ENCODE peak calls at places on chromosomes 11 and 22, in six cellular contexts. One of them, this sample, is unnamed.

GRCh38 chr22:24157783-24158170 is 23.5 kb upstream of the SUSD2 start:
- DNase-seq in A549: no peak
- DNase-seq in brain microvascular endothelial cell: no peak
- DNase-seq in NCI-H187 treated with DMSO at 0.1 percent for 48 hours: no peak
- DNase-seq in sciatic nerve: no peak
- DNase-seq in naive thymus-derived CD8-positive, alpha-beta T cell: no peak
- DNase-seq in this sample: no peak

GRCh38 chr11:86182976-86183584 is 61.5 kb upstream of the EED start:
- DNase-seq in NCI-H187 treated with DMSO at 0.1 percent for 48 hours: no peak
- DNase-seq in sciatic nerve: no peak
- DNase-seq in brain microvascular endothelial cell: no peak
- DNase-seq in naive thymus-derived CD8-positive, alpha-beta T cell: no peak
- DNase-seq in A549: peak
- DNase-seq in this sample: no peak

GRCh38 chr22:27620367-27621154 is 181.0 kb downstream of the MN1 start:
- DNase-seq in A549: peak
- DNase-seq in brain microvascular endothelial cell: no peak
- DNase-seq in NCI-H187 treated with DMSO at 0.1 percent for 48 hours: no peak
- DNase-seq in naive thymus-derived CD8-positive, alpha-beta T cell: no peak
- DNase-seq in sciatic nerve: no peak
- DNase-seq in this sample: no peak

GRCh38 chr11:130131957-130132850 is 27.4 kb upstream of the ST14 start:
- DNase-seq in sciatic nerve: no peak
- DNase-seq in NCI-H187 treated with DMSO at 0.1 percent for 48 hours: no peak
- DNase-seq in A549: peak
- DNase-seq in naive thymus-derived CD8-positive, alpha-beta T cell: peak
- DNase-seq in brain microvascular endothelial cell: peak
- DNase-seq in this sample: no peak

GRCh38 chr11:19025799-19026406 is 34.6 kb downstream of the MRGPRX2 start:
- DNase-seq in sciatic nerve: no peak
- DNase-seq in A549: no peak
- DNase-seq in naive thymus-derived CD8-positive, alpha-beta T cell: no peak
- DNase-seq in NCI-H187 treated with DMSO at 0.1 percent for 48 hours: no peak
- DNase-seq in brain microvascular endothelial cell: no peak
- DNase-seq in this sample: no peak

GRCh38 chr11:129992161-129992944 is 10.3 kb downstream of the PRDM10 start:
- DNase-seq in brain microvascular endothelial cell: no peak
- DNase-seq in NCI-H187 treated with DMSO at 0.1 percent for 48 hours: peak
- DNase-seq in sciatic nerve: no peak
- DNase-seq in naive thymus-derived CD8-positive, alpha-beta T cell: peak
- DNase-seq in A549: peak
- DNase-seq in this sample: no peak

GRCh38 chr11:130719516-130719915 is 196.8 kb downstream of the SNX19 start:
- DNase-seq in sciatic nerve: no peak
- DNase-seq in naive thymus-derived CD8-positive, alpha-beta T cell: no peak
- DNase-seq in brain microvascular endothelial cell: peak
- DNase-seq in A549: no peak
- DNase-seq in NCI-H187 treated with DMSO at 0.1 percent for 48 hours: no peak
- DNase-seq in this sample: no peak

GRCh38 chr11:60910711-60911366 is 3.1 kb upstream of the TMEM109 start:
- DNase-seq in naive thymus-derived CD8-positive, alpha-beta T cell: no peak
- DNase-seq in A549: no peak
- DNase-seq in brain microvascular endothelial cell: no peak
- DNase-seq in sciatic nerve: no peak
- DNase-seq in NCI-H187 treated with DMSO at 0.1 percent for 48 hours: no peak
- DNase-seq in this sample: no peak

GRCh38 chr11:748007-748359 is 719 bp downstream of the TALDO1 start:
- DNase-seq in sciatic nerve: no peak
- DNase-seq in naive thymus-derived CD8-positive, alpha-beta T cell: no peak
- DNase-seq in NCI-H187 treated with DMSO at 0.1 percent for 48 hours: no peak
- DNase-seq in brain microvascular endothelial cell: no peak
- DNase-seq in A549: no peak
- DNase-seq in this sample: no peak

GRCh38 chr11:19934828-19935259 is 222.2 kb downstream of the NAV2 start:
- DNase-seq in sciatic nerve: no peak
- DNase-seq in naive thymus-derived CD8-positive, alpha-beta T cell: no peak
- DNase-seq in brain microvascular endothelial cell: peak
- DNase-seq in A549: no peak
- DNase-seq in NCI-H187 treated with DMSO at 0.1 percent for 48 hours: no peak
- DNase-seq in this sample: no peak

GRCh38 chr11:46461461-46461927 is 69.9 kb upstream of the CHRM4 start:
- DNase-seq in sciatic nerve: no peak
- DNase-seq in A549: no peak
- DNase-seq in naive thymus-derived CD8-positive, alpha-beta T cell: no peak
- DNase-seq in NCI-H187 treated with DMSO at 0.1 percent for 48 hours: no peak
- DNase-seq in brain microvascular endothelial cell: no peak
- DNase-seq in this sample: no peak

GRCh38 chr11:76653674-76654309 is 16.8 kb downstream of the LRRC32 start:
- DNase-seq in A549: no peak
- DNase-seq in brain microvascular endothelial cell: no peak
- DNase-seq in naive thymus-derived CD8-positive, alpha-beta T cell: no peak
- DNase-seq in sciatic nerve: peak
- DNase-seq in NCI-H187 treated with DMSO at 0.1 percent for 48 hours: no peak
- DNase-seq in this sample: peak

GRCh38 chr11:64842851-64843841 is 1.3 kb downstream of the CDC42BPG start:
- DNase-seq in sciatic nerve: no peak
- DNase-seq in naive thymus-derived CD8-positive, alpha-beta T cell: no peak
- DNase-seq in A549: peak
- DNase-seq in brain microvascular endothelial cell: no peak
- DNase-seq in NCI-H187 treated with DMSO at 0.1 percent for 48 hours: no peak
- DNase-seq in this sample: peak

GRCh38 chr11:128981254-128981653 is 38.6 kb upstream of the TP53AIP1 start:
- DNase-seq in A549: no peak
- DNase-seq in sciatic nerve: no peak
- DNase-seq in brain microvascular endothelial cell: no peak
- DNase-seq in naive thymus-derived CD8-positive, alpha-beta T cell: no peak
- DNase-seq in NCI-H187 treated with DMSO at 0.1 percent for 48 hours: no peak
- DNase-seq in this sample: no peak

GRCh38 chr11:129608711-129609110 is 206.9 kb upstream of the TMEM45B start:
- DNase-seq in NCI-H187 treated with DMSO at 0.1 percent for 48 hours: no peak
- DNase-seq in naive thymus-derived CD8-positive, alpha-beta T cell: no peak
- DNase-seq in brain microvascular endothelial cell: no peak
- DNase-seq in sciatic nerve: no peak
- DNase-seq in A549: no peak
- DNase-seq in this sample: no peak

GRCh38 chr22:33519140-33519973 is 400.9 kb downstream of the LARGE1 start:
- DNase-seq in naive thymus-derived CD8-positive, alpha-beta T cell: no peak
- DNase-seq in A549: peak
- DNase-seq in sciatic nerve: no peak
- DNase-seq in NCI-H187 treated with DMSO at 0.1 percent for 48 hours: no peak
- DNase-seq in brain microvascular endothelial cell: peak
- DNase-seq in this sample: no peak

GRCh38 chr11:65505434-65506315 is 6.8 kb downstream of the MALAT1 start:
- DNase-seq in A549: peak
- DNase-seq in NCI-H187 treated with DMSO at 0.1 percent for 48 hours: no peak
- DNase-seq in brain microvascular endothelial cell: peak
- DNase-seq in sciatic nerve: peak
- DNase-seq in naive thymus-derived CD8-positive, alpha-beta T cell: no peak
- DNase-seq in this sample: no peak

GRCh38 chr22:23102776-23103175 is 32.5 kb downstream of the GNAZ start:
- DNase-seq in naive thymus-derived CD8-positive, alpha-beta T cell: no peak
- DNase-seq in NCI-H187 treated with DMSO at 0.1 percent for 48 hours: no peak
- DNase-seq in A549: no peak
- DNase-seq in brain microvascular endothelial cell: no peak
- DNase-seq in sciatic nerve: no peak
- DNase-seq in this sample: no peak

GRCh38 chr11:104905271-104905670 is 7.0 kb upstream of the CASP12 start:
- DNase-seq in naive thymus-derived CD8-positive, alpha-beta T cell: no peak
- DNase-seq in brain microvascular endothelial cell: no peak
- DNase-seq in A549: peak
- DNase-seq in sciatic nerve: no peak
- DNase-seq in NCI-H187 treated with DMSO at 0.1 percent for 48 hours: no peak
- DNase-seq in this sample: no peak

GRCh38 chr11:15710593-15711260 is 596.0 kb downstream of the INSC start:
- DNase-seq in brain microvascular endothelial cell: no peak
- DNase-seq in sciatic nerve: no peak
- DNase-seq in A549: no peak
- DNase-seq in NCI-H187 treated with DMSO at 0.1 percent for 48 hours: peak
- DNase-seq in naive thymus-derived CD8-positive, alpha-beta T cell: no peak
- DNase-seq in this sample: no peak

GRCh38 chr11:75777461-75778110 is 9.0 kb downstream of the DGAT2 start:
- DNase-seq in naive thymus-derived CD8-positive, alpha-beta T cell: no peak
- DNase-seq in sciatic nerve: no peak
- DNase-seq in NCI-H187 treated with DMSO at 0.1 percent for 48 hours: no peak
- DNase-seq in A549: no peak
- DNase-seq in brain microvascular endothelial cell: no peak
- DNase-seq in this sample: no peak

GRCh38 chr11:118212781-118213565 is 11.8 kb downstream of the JAML start:
- DNase-seq in naive thymus-derived CD8-positive, alpha-beta T cell: no peak
- DNase-seq in A549: no peak
- DNase-seq in NCI-H187 treated with DMSO at 0.1 percent for 48 hours: no peak
- DNase-seq in brain microvascular endothelial cell: no peak
- DNase-seq in sciatic nerve: no peak
- DNase-seq in this sample: no peak

GRCh38 chr11:1959786-1960185 is 12.7 kb downstream of the MRPL23 start:
- DNase-seq in sciatic nerve: no peak
- DNase-seq in naive thymus-derived CD8-positive, alpha-beta T cell: no peak
- DNase-seq in brain microvascular endothelial cell: no peak
- DNase-seq in NCI-H187 treated with DMSO at 0.1 percent for 48 hours: no peak
- DNase-seq in A549: no peak
- DNase-seq in this sample: peak

GRCh38 chr22:46710842-46711241 is 27.2 kb downstream of the CERK start:
- DNase-seq in naive thymus-derived CD8-positive, alpha-beta T cell: no peak
- DNase-seq in brain microvascular endothelial cell: no peak
- DNase-seq in sciatic nerve: no peak
- DNase-seq in A549: no peak
- DNase-seq in NCI-H187 treated with DMSO at 0.1 percent for 48 hours: no peak
- DNase-seq in this sample: no peak

GRCh38 chr11:62747475-62748160 is 6.3 kb downstream of the ZBTB3 start:
- DNase-seq in A549: no peak
- DNase-seq in NCI-H187 treated with DMSO at 0.1 percent for 48 hours: no peak
- DNase-seq in brain microvascular endothelial cell: no peak
- DNase-seq in naive thymus-derived CD8-positive, alpha-beta T cell: no peak
- DNase-seq in sciatic nerve: no peak
- DNase-seq in this sample: no peak

GRCh38 chr11:43138621-43139140 is 173.1 kb upstream of the API5 start:
- DNase-seq in A549: no peak
- DNase-seq in brain microvascular endothelial cell: no peak
- DNase-seq in naive thymus-derived CD8-positive, alpha-beta T cell: no peak
- DNase-seq in NCI-H187 treated with DMSO at 0.1 percent for 48 hours: no peak
- DNase-seq in sciatic nerve: no peak
- DNase-seq in this sample: no peak

GRCh38 chr11:36711104-36711825 is 113.2 kb upstream of the RAG2 start:
- DNase-seq in sciatic nerve: no peak
- DNase-seq in naive thymus-derived CD8-positive, alpha-beta T cell: no peak
- DNase-seq in NCI-H187 treated with DMSO at 0.1 percent for 48 hours: no peak
- DNase-seq in brain microvascular endothelial cell: no peak
- DNase-seq in A549: peak
- DNase-seq in this sample: no peak

GRCh38 chr22:42932857-42933782 is 76.0 kb upstream of the ARFGAP3 start:
- DNase-seq in NCI-H187 treated with DMSO at 0.1 percent for 48 hours: no peak
- DNase-seq in sciatic nerve: no peak
- DNase-seq in naive thymus-derived CD8-positive, alpha-beta T cell: no peak
- DNase-seq in brain microvascular endothelial cell: no peak
- DNase-seq in A549: no peak
- DNase-seq in this sample: peak

GRCh38 chr22:20032407-20032991 is 11.6 kb downstream of the TANGO2 start:
- DNase-seq in NCI-H187 treated with DMSO at 0.1 percent for 48 hours: no peak
- DNase-seq in sciatic nerve: no peak
- DNase-seq in naive thymus-derived CD8-positive, alpha-beta T cell: no peak
- DNase-seq in A549: no peak
- DNase-seq in brain microvascular endothelial cell: no peak
- DNase-seq in this sample: no peak

GRCh38 chr22:35510951-35511350 is 29.7 kb upstream of the RASD2 start:
- DNase-seq in sciatic nerve: no peak
- DNase-seq in A549: no peak
- DNase-seq in NCI-H187 treated with DMSO at 0.1 percent for 48 hours: no peak
- DNase-seq in naive thymus-derived CD8-positive, alpha-beta T cell: no peak
- DNase-seq in brain microvascular endothelial cell: no peak
- DNase-seq in this sample: no peak

GRCh38 chr11:12077535-12078280 is 32.7 kb upstream of the MICAL2 start:
- DNase-seq in naive thymus-derived CD8-positive, alpha-beta T cell: no peak
- DNase-seq in brain microvascular endothelial cell: no peak
- DNase-seq in sciatic nerve: no peak
- DNase-seq in A549: no peak
- DNase-seq in NCI-H187 treated with DMSO at 0.1 percent for 48 hours: no peak
- DNase-seq in this sample: peak

GRCh38 chr11:76329983-76330382 is 50.9 kb downstream of the THAP12 start:
- DNase-seq in sciatic nerve: no peak
- DNase-seq in A549: no peak
- DNase-seq in NCI-H187 treated with DMSO at 0.1 percent for 48 hours: no peak
- DNase-seq in naive thymus-derived CD8-positive, alpha-beta T cell: no peak
- DNase-seq in brain microvascular endothelial cell: no peak
- DNase-seq in this sample: no peak